ENCODE peak calls at places on chromosomes 11 and 22, in five cellular contexts. U is IMR-90, K is SK-N-SH, H is HepG2, T is GM23248. F is an unnamed sample.

GRCh38 chr11:46279393-46280099 is 2.1 kb downstream of the CREB3L1 start:
- DNase-seq in U (peak; percentile 80), T (peak; percentile 80), H (no peak), K (peak; percentile 55), F (peak; percentile 44)

GRCh38 chr22:46219650-46220049 is 30.4 kb downstream of the CDPF1 start:
- DNase-seq in H (no peak), K (no peak), T (no peak), U (no peak), F (no peak)

GRCh38 chr11:413120-414081 is 1.4 kb downstream of the SIGIRR start:
- DNase-seq in T (peak; percentile 50), K (no peak), U (no peak), H (no peak), F (no peak)

GRCh38 chr11:13335319-13335718 is 57.7 kb downstream of the BMAL1 start:
- DNase-seq in H (peak; percentile 49), T (peak; percentile 81), U (peak; percentile 66), K (peak; percentile 69), F (peak; percentile 67)

GRCh38 chr11:20541503-20541902 is 57.9 kb upstream of the SLC6A5 start:
- DNase-seq in T (no peak), K (peak; percentile 42), U (no peak), H (no peak), F (no peak)

GRCh38 chr11:5994791-5995190 is 8.0 kb upstream of the OR52L1 start:
- DNase-seq in U (no peak), H (no peak), T (no peak), K (no peak), F (no peak)

GRCh38 chr11:59802639-59803176 is 7.9 kb downstream of the MRPL16 start:
- DNase-seq in H (peak; percentile 51), T (peak; percentile 75), U (peak; percentile 58), K (peak; percentile 42), F (peak; percentile 84)

GRCh38 chr22:42928969-42929837 is 72.1 kb upstream of the ARFGAP3 start:
- DNase-seq in U (no peak), H (peak; percentile 73), T (peak; percentile 75), K (no peak), F (no peak)

GRCh38 chr11:63023415-63023814 is 7.8 kb upstream of the SLC22A8 start:
- DNase-seq in T (no peak), H (no peak), K (no peak), U (no peak), F (no peak)

GRCh38 chr11:33110083-33110482 is 51.2 kb downstream of the CSTF3 start:
- DNase-seq in U (no peak), K (no peak), T (no peak), H (no peak), F (no peak)

GRCh38 chr11:12680246-12680939 is 6.2 kb downstream of the TEAD1 start:
- DNase-seq in H (peak; percentile 44), K (peak; percentile 75), U (peak; percentile 91), T (peak; percentile 96), F (peak; percentile 84)

GRCh38 chr11:33373636-33374035 is 116.5 kb downstream of the HIPK3 start:
- DNase-seq in T (no peak), H (no peak), K (no peak), U (peak; percentile 22), F (peak; percentile 27)

GRCh38 chr11:27319065-27319464 is 44.0 kb downstream of the CCDC34 start:
- DNase-seq in T (peak; percentile 86), U (peak; percentile 72), K (no peak), H (peak; percentile 48), F (peak; percentile 50)

GRCh38 chr11:46363455-46363920 is 16.2 kb downstream of the DGKZ start:
- DNase-seq in K (peak; percentile 77), T (peak; percentile 72), H (no peak), U (peak; percentile 33), F (peak; percentile 89)

GRCh38 chr22:43497956-43498855 is 86.4 kb downstream of the MPPED1 start:
- DNase-seq in H (no peak), K (no peak), T (no peak), U (no peak), F (no peak)

GRCh38 chr22:50310209-50310722 is 2.8 kb upstream of the PLXNB2 start:
- DNase-seq in H (peak; percentile 69), K (no peak), T (no peak), U (no peak), F (no peak)

GRCh38 chr22:33325232-33326004 is 267.2 kb upstream of the SYN3 start:
- DNase-seq in H (no peak), U (no peak), T (no peak), K (no peak), F (no peak)

GRCh38 chr22:37169947-37170688 is 17.9 kb downstream of the C1QTNF6 start:
- DNase-seq in U (no peak), K (no peak), T (no peak), H (no peak), F (no peak)

GRCh38 chr22:37167981-37168647 is 18.4 kb upstream of the IL2RB start:
- DNase-seq in H (no peak), T (no peak), U (no peak), K (no peak), F (no peak)

GRCh38 chr22:37171662-37172061 is 16.4 kb downstream of the C1QTNF6 start:
- DNase-seq in T (no peak), U (no peak), H (no peak), K (peak; percentile 1), F (no peak)

GRCh38 chr22:37167176-37167980 is 17.7 kb upstream of the IL2RB start:
- DNase-seq in T (no peak), U (no peak), K (no peak), H (no peak), F (no peak)

GRCh38 chr22:37169412-37169811 is 18.6 kb downstream of the C1QTNF6 start:
- DNase-seq in U (no peak), K (no peak), T (no peak), H (no peak), F (no peak)
- H3K4me1 ChIP-seq in U (no peaks in the 10 kb centered on the region), K (peaks cover 17% of the 10 kb centered on the region), T (no peaks in the 10 kb centered on the region), H (peaks cover 29% of the 10 kb centered on the region), F (peaks cover 11% of the 10 kb centered on the region)

DNA sequence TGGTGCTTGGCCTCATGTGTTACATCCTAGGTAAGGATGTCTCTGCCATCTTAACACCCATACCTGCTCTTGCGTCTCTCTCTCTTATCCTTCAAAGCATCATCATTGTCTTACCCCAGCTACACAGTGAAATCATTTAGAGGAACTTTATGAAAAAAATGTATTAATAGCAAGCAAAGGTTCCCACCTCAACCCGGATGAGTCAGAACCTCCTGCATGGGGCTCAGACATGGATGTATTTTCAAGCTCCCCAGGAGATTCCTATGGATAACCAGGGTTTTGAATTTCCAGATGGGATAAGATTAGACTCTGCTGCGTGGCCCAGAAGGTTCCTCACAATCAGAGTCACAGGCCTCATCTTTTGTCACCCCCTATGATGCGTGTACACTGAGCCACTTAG is 89.1 kb upstream of the NNMT start:
- DNase-seq in T (no peak), H (no peak), K (no peak), U (no peak), F (no peak)
- H3K27me3 ChIP-seq in T (no peaks in the 10 kb centered on the region), H (peaks cover 8% of the 10 kb centered on the region), K (peaks cover 19% of the 10 kb centered on the region), U (peaks cover 33% of the 10 kb centered on the region), F (peaks cover 88% of the 10 kb centered on the region)

GRCh38 chr11:44797051-44797450 is 70.3 kb downstream of the TSPAN18 start:
- DNase-seq in U (no peak), T (no peak), H (no peak), K (no peak), F (no peak)
- H3K9ac ChIP-seq in U (no peak overlapping the region), T (no peak overlapping the region), H (no peak overlapping the region), K (no peak overlapping the region), F (no peak overlapping the region)

GRCh38 chr11:61910473-61911123 is 6.8 kb downstream of the RAB3IL1 start:
- DNase-seq in K (peak; percentile 14), T (peak; percentile 27), H (no peak), U (no peak), F (no peak)

GRCh38 chr11:61912530-61912898 is 4.9 kb downstream of the RAB3IL1 start:
- DNase-seq in U (no peak), K (peak; percentile 17), T (no peak), H (no peak), F (no peak)

GRCh38 chr11:61911124-61911700 is 6.2 kb downstream of the RAB3IL1 start:
- DNase-seq in K (peak; percentile 17), T (no peak), H (no peak), U (no peak), F (no peak)

GRCh38 chr11:61912991-61913698 is 4.2 kb downstream of the RAB3IL1 start:
- DNase-seq in T (no peak), H (no peak), K (peak; percentile 16), U (no peak), F (no peak)

GRCh38 chr11:61911701-61912529 is 5.5 kb downstream of the RAB3IL1 start:
- DNase-seq in H (no peak), T (no peak), U (no peak), K (peak; percentile 25), F (no peak)
- H3K4me1 ChIP-seq in H (peaks cover 28% of the 10 kb centered on the region), T (no peaks in the 10 kb centered on the region), U (no peaks in the 10 kb centered on the region), K (peaks cover 6% of the 10 kb centered on the region), F (no peaks in the 10 kb centered on the region)